ENCODE peak calls at places on chromosomes 13 and 19, in ten cellular contexts. A is AG10803; I is breast epithelium; X is cardiac fibroblast; V is SK-N-MC; O is fibroblast of mammary gland; G is cardiac muscle cell; S is astrocyte of the spinal cord; T is dorsolateral prefrontal cortex; E is CD8-positive, alpha-beta memory T cell. C is an unnamed sample.

GRCh38 chr19:8361921-8362793 is 1.8 kb upstream of the ANGPTL4 start:
- DNase-seq in E (no peak), T (peak; percentile 82), I (peak; percentile 97), S (peak; percentile 96), G (peak; percentile 89), A (peak; percentile 98), O (peak; percentile 99), X (peak; percentile 99), V (no peak), C (peak; percentile 99)

GRCh38 chr19:47032171-47032811 is 12.7 kb downstream of the NPAS1 start:
- DNase-seq in S (no peak), T (peak; percentile 44), V (no peak), G (peak; percentile 63), I (no peak), E (peak; percentile 51), O (no peak), A (no peak), X (peak; percentile 26), C (no peak)

GRCh38 chr13:51848674-51849073 is 3.7 kb upstream of the TMEM272 start:
- DNase-seq in G (no peak), T (no peak), S (peak; percentile 15), V (no peak), O (peak; percentile 52), A (peak; percentile 29), X (peak; percentile 7), I (no peak), E (no peak), C (no peak)

GRCh38 chr19:53102701-53103140 is 501 bp downstream of the ZNF160 start:
- DNase-seq in E (peak; percentile 12), T (no peak), S (peak; percentile 32), G (peak; percentile 61), O (peak; percentile 32), X (peak; percentile 57), V (no peak), A (peak; percentile 53), I (no peak), C (no peak)

GRCh38 chr19:4524808-4525562 is 6.7 kb upstream of the PLIN4 start:
- DNase-seq in T (peak; percentile 39), X (peak; percentile 54), I (no peak), A (peak; percentile 21), V (no peak), G (peak; percentile 53), E (peak; percentile 50), O (peak; percentile 46), S (peak; percentile 31), C (no peak)

GRCh38 chr13:89930861-89931260 is 1416.6 kb upstream of the MIR17HG start:
- DNase-seq in X (peak; percentile 2), V (no peak), I (no peak), G (no peak), S (no peak), A (no peak), E (no peak), O (no peak), T (no peak), C (no peak)

GRCh38 chr13:61148691-61149332 is 266.8 kb downstream of the PCDH20 start:
- DNase-seq in T (no peak), A (no peak), I (no peak), V (no peak), G (no peak), S (no peak), O (no peak), X (no peak), E (no peak), C (no peak)

GRCh38 chr19:5035105-5035761 is 66.3 kb downstream of the KDM4B start:
- DNase-seq in V (no peak), E (no peak), X (no peak), O (no peak), S (no peak), I (no peak), T (peak; percentile 46), A (no peak), G (no peak), C (no peak)

GRCh38 chr19:876780-877314 is 16.1 kb downstream of the MED16 start:
- DNase-seq in S (no peak), E (no peak), T (no peak), O (no peak), I (no peak), V (no peak), A (no peak), X (no peak), G (no peak), C (no peak)

GRCh38 chr19:17996826-17997316 is 11.1 kb upstream of the ARRDC2 start:
- DNase-seq in G (peak; percentile 83), V (no peak), I (peak; percentile 89), E (peak; percentile 81), A (peak; percentile 57), X (peak; percentile 77), T (peak; percentile 83), S (peak; percentile 56), O (peak; percentile 62), C (peak; percentile 2)

DNA sequence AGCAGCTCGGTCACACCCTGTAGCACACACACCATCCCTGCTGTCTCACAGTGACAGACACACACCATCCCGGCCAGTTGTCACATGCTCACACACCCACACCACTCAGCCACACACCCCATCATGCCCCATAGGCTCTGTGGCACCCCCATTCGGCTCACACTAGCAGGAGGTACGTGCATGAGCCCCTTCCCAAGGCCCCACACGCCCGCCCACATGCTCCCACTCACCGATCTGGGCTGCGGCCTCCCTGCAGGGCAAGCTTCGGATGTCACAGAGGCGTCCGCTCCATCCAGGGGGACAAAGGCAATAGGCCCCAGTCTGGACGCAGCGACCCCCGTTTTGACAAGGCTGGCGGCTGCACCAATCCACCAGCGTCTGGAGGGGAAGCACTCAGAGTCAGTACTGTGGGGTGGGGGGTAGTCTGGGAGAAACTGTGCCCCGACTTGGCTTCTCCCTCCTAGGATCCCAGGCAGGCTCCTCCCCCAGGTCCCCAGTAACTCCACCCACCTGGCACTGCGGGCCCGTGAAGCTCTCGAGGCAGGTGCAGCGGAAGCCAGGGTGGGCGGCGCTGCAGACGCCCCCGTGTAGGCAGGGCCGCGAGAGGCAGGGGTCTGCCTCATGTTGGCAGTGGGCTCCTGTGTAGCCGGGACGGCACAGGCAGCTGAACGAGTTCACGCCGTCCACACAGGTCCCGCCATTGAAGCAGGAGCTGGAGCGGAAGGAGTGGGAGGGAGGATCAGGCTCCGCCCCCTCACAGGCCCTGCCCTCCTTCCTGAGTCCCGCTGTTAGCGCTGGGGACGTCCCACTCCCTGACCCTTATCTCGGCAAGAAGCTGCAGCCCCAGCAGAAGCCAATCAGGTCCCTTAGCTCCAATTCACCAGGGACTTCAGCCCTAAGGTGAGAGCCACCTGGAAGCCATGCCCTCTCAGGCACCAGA is 20.1 kb downstream of the NOTCH3 start:
- DNase-seq in E (no peak), I (no peak), S (no peak), A (no peak), V (no peak), G (peak; percentile 43), O (no peak), X (no peak), T (no peak), C (no peak)
- H3K4me3 ChIP-seq in E (no peak overlapping the region), I (no peak overlapping the region), S (no peak overlapping the region), A (no peak overlapping the region), V (peak overlapping the region; percentile 66), G (no peak overlapping the region), O (no peak overlapping the region), X (no peak overlapping the region), T (no peak overlapping the region), C (no peak overlapping the region)

GRCh38 chr19:50725932-50726230 is 2.7 kb downstream of the CLEC11A start:
- DNase-seq in X (no peak), A (no peak), S (no peak), V (no peak), G (no peak), E (no peak), I (no peak), O (no peak), T (no peak), C (no peak)
- H3K4me3 ChIP-seq in X (peak overlapping the region; percentile 71), A (peak overlapping the region; percentile 82), S (no peak overlapping the region), V (peak overlapping the region; percentile 79), G (peak overlapping the region; percentile 43), E (peak overlapping the region; percentile 56), I (peak overlapping the region; percentile 62), O (peak overlapping the region; percentile 60), T (peak overlapping the region; percentile 91), C (peak overlapping the region; percentile 84)

GRCh38 chr19:41234512-41235208 is 15.6 kb downstream of the AXL start:
- DNase-seq in G (no peak), S (no peak), I (no peak), A (no peak), E (no peak), V (no peak), X (no peak), T (no peak), O (no peak), C (no peak)
- H3K4me3 ChIP-seq in G (no peak overlapping the region), S (no peak overlapping the region), I (no peak overlapping the region), A (no peak overlapping the region), E (no peak overlapping the region), V (no peak overlapping the region), X (no peak overlapping the region), T (no peak overlapping the region), O (no peak overlapping the region), C (no peak overlapping the region)

GRCh38 chr19:39797083-39797482 is 18.4 kb downstream of the LEUTX start:
- DNase-seq in V (no peak), S (no peak), I (no peak), A (no peak), E (no peak), T (no peak), O (no peak), X (no peak), G (no peak), C (no peak)

GRCh38 chr19:39796000-39796498 is 17.4 kb downstream of the LEUTX start:
- DNase-seq in X (no peak), I (no peak), V (no peak), T (no peak), G (no peak), S (no peak), O (no peak), E (no peak), A (no peak), C (no peak)

GRCh38 chr19:39792999-39793546 is 14.4 kb downstream of the LEUTX start:
- DNase-seq in I (peak; percentile 69), V (peak; percentile 32), X (peak; percentile 87), G (peak; percentile 90), O (peak; percentile 80), S (peak; percentile 78), E (peak; percentile 62), T (peak; percentile 38), A (peak; percentile 78), C (peak; percentile 25)

DNA sequence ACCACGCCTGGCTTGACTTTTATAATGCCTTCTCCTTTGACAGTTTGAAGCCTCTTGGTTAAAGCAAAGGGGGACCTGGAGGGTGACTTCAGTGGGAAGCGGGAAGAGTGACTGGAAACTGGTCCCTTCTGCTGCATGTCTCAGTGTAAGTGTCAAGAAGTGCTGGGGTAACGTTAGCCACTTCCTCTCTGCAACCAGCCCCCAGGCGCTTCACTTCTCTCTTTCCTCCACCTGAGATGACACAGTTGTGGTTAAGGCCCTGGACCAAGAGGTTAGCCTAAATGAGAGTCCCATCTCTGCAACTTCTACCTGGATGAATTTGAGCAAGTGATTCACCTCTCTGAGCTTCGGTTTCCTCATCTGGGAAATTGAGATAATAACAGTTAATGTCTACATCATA is 16.3 kb downstream of the LEUTX start:
- DNase-seq in X (no peak), E (no peak), S (no peak), O (no peak), T (no peak), A (no peak), G (no peak), I (no peak), V (no peak), C (no peak)
- H3K4me3 ChIP-seq in X (no peak overlapping the region), E (no peak overlapping the region), S (no peak overlapping the region), O (no peak overlapping the region), T (no peak overlapping the region), A (no peak overlapping the region), G (no peak overlapping the region), I (no peak overlapping the region), V (no peak overlapping the region), C (no peak overlapping the region)

C was measured in LNCaP clone FGC.